ENCODE peak calls at places on chromosomes 5 and 9, in four cellular contexts. Y, P, Z and N are unnamed samples.

GRCh38 chr9:131053896-131054295 is 42.4 kb upstream of the AIF1L start:
- DNase-seq in Y (no peak), Z (no peak), P (no peak), N (no peak)

GRCh38 chr5:132063090-132063911 is 2.8 kb downstream of the IL3 start:
- DNase-seq in Z (peak; percentile 82), P (peak; percentile 50), Y (peak; percentile 69), N (peak; percentile 67)

GRCh38 chr9:109904666-109905065 is 124.7 kb downstream of the PALM2AKAP2 start:
- DNase-seq in Y (no peak), P (no peak), Z (no peak), N (no peak)

GRCh38 chr5:38011641-38012188 is 171.9 kb upstream of the GDNF start:
- DNase-seq in Y (no peak), Z (no peak), P (no peak), N (no peak)

GRCh38 chr5:121350493-121350892 is 501.2 kb upstream of the FTMT start:
- DNase-seq in Y (no peak), Z (no peak), P (no peak), N (no peak)

GRCh38 chr9:93622725-93623124 is 46.3 kb downstream of the PHF2 start:
- DNase-seq in Y (no peak), Z (no peak), P (no peak), N (no peak)

GRCh38 chr5:9160747-9161146 is 385.1 kb downstream of the SEMA5A start:
- DNase-seq in P (no peak), Z (no peak), Y (no peak), N (no peak)

GRCh38 chr9:97900738-97901565 is 21.3 kb downstream of the TRMO start:
- DNase-seq in P (peak; percentile 50), Y (no peak), Z (peak; percentile 64), N (peak; percentile 59)

GRCh38 chr5:76716456-76717157 is 681 bp downstream of the F2R start:
- DNase-seq in Z (peak; percentile 27), Y (no peak), P (no peak), N (peak; percentile 67)